ENCODE peak calls at places on chromosomes 2 and 18, in five cellular contexts. One of them, this sample, is unnamed.

GRCh38 chr2:161030260-161031063 is 129.8 kb upstream of the TANK start:
- DNase-seq in colonic mucosa: no peak
- DNase-seq in body of pancreas: no peak
- DNase-seq in A549: peak; percentile 15
- DNase-seq in esophagus squamous epithelium: no peak
- DNase-seq in this sample: peak; percentile 99

GRCh38 chr2:227816507-227817274 is 3.0 kb downstream of the CCL20 start:
- DNase-seq in colonic mucosa: no peak
- DNase-seq in body of pancreas: no peak
- DNase-seq in A549: no peak
- DNase-seq in esophagus squamous epithelium: no peak
- DNase-seq in this sample: no peak

GRCh38 chr2:40160730-40161129 is 291.2 kb downstream of the SLC8A1 start:
- DNase-seq in colonic mucosa: no peak
- DNase-seq in body of pancreas: no peak
- DNase-seq in A549: no peak
- DNase-seq in esophagus squamous epithelium: no peak
- DNase-seq in this sample: no peak

GRCh38 chr2:173851256-173851655 is 113.9 kb downstream of the SP3 start:
- DNase-seq in colonic mucosa: no peak
- DNase-seq in body of pancreas: no peak
- DNase-seq in A549: no peak
- DNase-seq in esophagus squamous epithelium: no peak
- DNase-seq in this sample: no peak

GRCh38 chr18:10377956-10378355 is 76.5 kb upstream of the APCDD1 start:
- DNase-seq in colonic mucosa: no peak
- DNase-seq in body of pancreas: no peak
- DNase-seq in A549: no peak
- DNase-seq in esophagus squamous epithelium: no peak
- DNase-seq in this sample: no peak

GRCh38 chr2:64212346-64212745 is 68.1 kb upstream of the PELI1 start:
- DNase-seq in colonic mucosa: no peak
- DNase-seq in body of pancreas: no peak
- DNase-seq in A549: no peak
- DNase-seq in esophagus squamous epithelium: no peak
- DNase-seq in this sample: no peak

GRCh38 chr18:21359746-21360145 is 117.7 kb downstream of the GREB1L start:
- DNase-seq in colonic mucosa: no peak
- DNase-seq in body of pancreas: no peak
- DNase-seq in A549: no peak
- DNase-seq in esophagus squamous epithelium: no peak
- DNase-seq in this sample: no peak

GRCh38 chr2:57882895-57883515 is 163.6 kb upstream of the VRK2 start:
- DNase-seq in colonic mucosa: no peak
- DNase-seq in body of pancreas: peak; percentile 33
- DNase-seq in A549: peak; percentile 33
- DNase-seq in esophagus squamous epithelium: no peak
- DNase-seq in this sample: no peak

GRCh38 chr2:240223631-240224030 is 83.2 kb upstream of the OTOS start:
- DNase-seq in colonic mucosa: peak; percentile 7
- DNase-seq in body of pancreas: no peak
- DNase-seq in A549: no peak
- DNase-seq in esophagus squamous epithelium: no peak
- DNase-seq in this sample: no peak

GRCh38 chr2:69166812-69167468 is 154.0 kb downstream of the ANTXR1 start:
- DNase-seq in colonic mucosa: no peak
- DNase-seq in body of pancreas: no peak
- DNase-seq in A549: no peak
- DNase-seq in esophagus squamous epithelium: no peak
- DNase-seq in this sample: no peak

GRCh38 chr2:25062461-25062860 is 20.6 kb downstream of the EFR3B start:
- DNase-seq in colonic mucosa: no peak
- DNase-seq in body of pancreas: peak; percentile 45
- DNase-seq in A549: no peak
- DNase-seq in esophagus squamous epithelium: no peak
- DNase-seq in this sample: no peak

GRCh38 chr2:25068193-25068592 is 26.3 kb downstream of the EFR3B start:
- DNase-seq in colonic mucosa: no peak
- DNase-seq in body of pancreas: no peak
- DNase-seq in A549: no peak
- DNase-seq in esophagus squamous epithelium: no peak
- DNase-seq in this sample: no peak

GRCh38 chr2:25063876-25064660 is 22.2 kb downstream of the EFR3B start:
- DNase-seq in colonic mucosa: no peak
- DNase-seq in body of pancreas: no peak
- DNase-seq in A549: no peak
- DNase-seq in esophagus squamous epithelium: no peak
- DNase-seq in this sample: no peak

GRCh38 chr2:25065768-25066167 is 23.9 kb downstream of the EFR3B start:
- DNase-seq in colonic mucosa: no peak
- DNase-seq in body of pancreas: no peak
- DNase-seq in A549: no peak
- DNase-seq in esophagus squamous epithelium: no peak
- DNase-seq in this sample: no peak

GRCh38 chr2:25066455-25066854 is 24.6 kb downstream of the EFR3B start:
- DNase-seq in colonic mucosa: no peak
- DNase-seq in body of pancreas: no peak
- DNase-seq in A549: no peak
- DNase-seq in esophagus squamous epithelium: no peak
- DNase-seq in this sample: no peak
- TF ChIP-seq CTCF in colonic mucosa: no peak
- TF ChIP-seq CTCF in body of pancreas: no peak
- TF ChIP-seq CTCF in A549: no peak
- TF ChIP-seq CTCF in esophagus squamous epithelium: no peak
- TF ChIP-seq CTCF in this sample: no peak

GRCh38 chr2:237577956-237578870 is 11.8 kb downstream of the PRLH start:
- DNase-seq in colonic mucosa: no peak
- DNase-seq in body of pancreas: no peak
- DNase-seq in A549: no peak
- DNase-seq in esophagus squamous epithelium: no peak
- DNase-seq in this sample: no peak

GRCh38 chr2:237581751-237582746 is 8.5 kb downstream of the RAB17 start:
- DNase-seq in colonic mucosa: no peak
- DNase-seq in body of pancreas: peak; percentile 72
- DNase-seq in A549: no peak
- DNase-seq in esophagus squamous epithelium: no peak
- DNase-seq in this sample: peak; percentile 7

GRCh38 chr2:237583385-237584295 is 6.9 kb downstream of the RAB17 start:
- DNase-seq in colonic mucosa: no peak
- DNase-seq in body of pancreas: no peak
- DNase-seq in A549: no peak
- DNase-seq in esophagus squamous epithelium: no peak
- DNase-seq in this sample: no peak

GRCh38 chr2:237577458-237577857 is 11.1 kb downstream of the PRLH start:
- DNase-seq in colonic mucosa: no peak
- DNase-seq in body of pancreas: no peak
- DNase-seq in A549: no peak
- DNase-seq in esophagus squamous epithelium: no peak
- DNase-seq in this sample: no peak

GRCh38 chr2:237581326-237581725 is 9.2 kb downstream of the RAB17 start:
- DNase-seq in colonic mucosa: no peak
- DNase-seq in body of pancreas: no peak
- DNase-seq in A549: no peak
- DNase-seq in esophagus squamous epithelium: no peak
- DNase-seq in this sample: no peak
- H3K4me3 ChIP-seq in colonic mucosa: no peak overlapping the region
- H3K4me3 ChIP-seq in body of pancreas: no peak overlapping the region
- H3K4me3 ChIP-seq in A549: no peak overlapping the region
- H3K4me3 ChIP-seq in esophagus squamous epithelium: no peak overlapping the region
- H3K4me3 ChIP-seq in this sample: no peak overlapping the region

DNA sequence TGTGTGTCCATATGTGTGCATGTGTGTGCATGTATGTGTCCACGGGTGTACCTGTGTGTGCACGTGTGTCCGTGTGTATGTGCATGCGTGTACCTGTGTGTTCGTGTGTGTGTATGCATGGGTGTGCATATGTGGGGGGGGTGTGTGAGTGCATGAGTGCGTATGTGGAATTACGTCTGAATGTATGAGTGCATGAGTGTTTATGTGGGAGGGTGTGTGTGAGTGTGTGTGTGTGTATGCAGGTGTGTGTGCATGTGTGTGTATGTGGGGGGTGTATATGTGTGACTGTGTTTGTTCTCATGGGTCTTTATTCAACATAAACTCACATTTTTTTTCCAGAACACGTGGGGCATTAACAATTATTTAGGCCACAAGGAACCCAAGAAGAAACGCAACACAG is 208.4 kb downstream of the SNTG2 start:
- DNase-seq in colonic mucosa: no peak
- DNase-seq in body of pancreas: no peak
- DNase-seq in A549: no peak
- DNase-seq in esophagus squamous epithelium: no peak
- DNase-seq in this sample: no peak
- TF ChIP-seq CTCF in colonic mucosa: no peak
- TF ChIP-seq CTCF in body of pancreas: no peak
- TF ChIP-seq CTCF in A549: no peak
- TF ChIP-seq CTCF in esophagus squamous epithelium: no peak
- TF ChIP-seq CTCF in this sample: no peak

GRCh38 chr2:104873689-104874054 is 19.8 kb downstream of the POU3F3 start:
- DNase-seq in colonic mucosa: no peak
- DNase-seq in body of pancreas: no peak
- DNase-seq in A549: no peak
- DNase-seq in esophagus squamous epithelium: no peak
- DNase-seq in this sample: no peak

GRCh38 chr2:104872866-104873688 is 19.2 kb downstream of the POU3F3 start:
- DNase-seq in colonic mucosa: peak; percentile 70
- DNase-seq in body of pancreas: peak; percentile 75
- DNase-seq in A549: peak; percentile 70
- DNase-seq in esophagus squamous epithelium: no peak
- DNase-seq in this sample: no peak

GRCh38 chr2:104872034-104872865 is 18.3 kb downstream of the POU3F3 start:
- DNase-seq in colonic mucosa: no peak
- DNase-seq in body of pancreas: no peak
- DNase-seq in A549: no peak
- DNase-seq in esophagus squamous epithelium: no peak
- DNase-seq in this sample: no peak

GRCh38 chr2:104870249-104870816 is 16.4 kb downstream of the POU3F3 start:
- DNase-seq in colonic mucosa: no peak
- DNase-seq in body of pancreas: no peak
- DNase-seq in A549: no peak
- DNase-seq in esophagus squamous epithelium: no peak
- DNase-seq in this sample: no peak

GRCh38 chr2:104871566-104872033 is 17.7 kb downstream of the POU3F3 start:
- DNase-seq in colonic mucosa: no peak
- DNase-seq in body of pancreas: no peak
- DNase-seq in A549: no peak
- DNase-seq in esophagus squamous epithelium: no peak
- DNase-seq in this sample: no peak
- H3K4me3 ChIP-seq in colonic mucosa: no peak overlapping the region
- H3K4me3 ChIP-seq in body of pancreas: no peak overlapping the region
- H3K4me3 ChIP-seq in A549: no peak overlapping the region
- H3K4me3 ChIP-seq in esophagus squamous epithelium: no peak overlapping the region
- H3K4me3 ChIP-seq in this sample: no peak overlapping the region

DNA sequence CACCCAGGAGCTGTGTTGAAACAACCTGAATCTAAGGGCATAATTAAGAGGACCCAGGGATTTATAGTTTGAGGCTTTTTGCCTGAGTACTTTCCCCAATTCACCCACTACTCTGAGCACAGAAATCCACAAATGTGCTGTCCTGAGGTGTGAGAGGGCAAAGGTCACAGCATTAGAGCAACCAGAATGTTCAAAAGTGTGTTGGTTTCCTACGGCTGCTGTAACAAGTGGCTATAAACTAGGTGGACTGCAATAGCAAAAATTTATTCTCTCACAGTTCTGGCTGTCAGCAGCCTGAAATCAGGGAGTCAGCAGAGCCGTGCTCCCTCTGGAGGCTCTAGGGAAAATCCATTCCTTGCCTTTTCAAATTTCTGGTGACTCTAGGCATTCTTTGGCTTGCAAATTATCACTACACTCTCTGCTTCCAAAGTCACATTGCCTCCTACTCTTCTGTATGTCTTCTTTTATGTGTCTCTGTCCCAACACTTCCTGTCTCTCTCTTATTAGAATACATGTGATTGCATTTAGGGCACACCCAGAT is 91.3 kb upstream of the TACR1 start:
- DNase-seq in colonic mucosa: no peak
- DNase-seq in body of pancreas: no peak
- DNase-seq in A549: no peak
- DNase-seq in esophagus squamous epithelium: no peak
- DNase-seq in this sample: no peak
- TF ChIP-seq CTCF in colonic mucosa: no peak
- TF ChIP-seq CTCF in body of pancreas: no peak
- TF ChIP-seq CTCF in A549: peak; percentile 45
- TF ChIP-seq CTCF in esophagus squamous epithelium: no peak
- TF ChIP-seq CTCF in this sample: peak; percentile 47